ENCODE peak calls at places on chromosome 12, in four cellular contexts. X, H, P and J are unnamed samples.

GRCh38 chr12:9387450-9387849 is 179.3 kb upstream of the PZP start:
- ATAC-seq in H (no peak), P (peak; percentile 46), X (peak; percentile 42), J (no peak)

GRCh38 chr12:24078318-24078765 is 128.9 kb upstream of the SOX5 start:
- ATAC-seq in X (no peak), P (peak; percentile 84), H (no peak), J (no peak)

GRCh38 chr12:48788852-48789775 is at the start of gene ADCY6:
- ATAC-seq in P (peak; percentile 94), H (peak; percentile 51), X (no peak), J (peak; percentile 88)

GRCh38 chr12:74770552-74770951 is 232.9 kb downstream of the ATXN7L3B start:
- ATAC-seq in P (no peak), X (no peak), H (no peak), J (no peak)

GRCh38 chr12:95351745-95352144 is 122.2 kb upstream of the METAP2 start:
- ATAC-seq in P (peak; percentile 89), H (peak; percentile 84), X (no peak), J (no peak)

GRCh38 chr12:101087903-101088302 is 122.1 kb downstream of the SLC5A8 start:
- ATAC-seq in H (no peak), P (no peak), X (no peak), J (no peak)

GRCh38 chr12:18591473-18591872 is 146.3 kb downstream of the PLCZ1 start:
- ATAC-seq in H (no peak), P (peak; percentile 38), X (no peak), J (no peak)

GRCh38 chr12:77032406-77032805 is 33.0 kb downstream of the E2F7 start:
- ATAC-seq in P (no peak), X (peak; percentile 61), H (no peak), J (no peak)

GRCh38 chr12:26767116-26767515 is 65.9 kb downstream of the ITPR2 start:
- ATAC-seq in P (peak; percentile 44), X (peak; percentile 38), H (no peak), J (no peak)

DNA sequence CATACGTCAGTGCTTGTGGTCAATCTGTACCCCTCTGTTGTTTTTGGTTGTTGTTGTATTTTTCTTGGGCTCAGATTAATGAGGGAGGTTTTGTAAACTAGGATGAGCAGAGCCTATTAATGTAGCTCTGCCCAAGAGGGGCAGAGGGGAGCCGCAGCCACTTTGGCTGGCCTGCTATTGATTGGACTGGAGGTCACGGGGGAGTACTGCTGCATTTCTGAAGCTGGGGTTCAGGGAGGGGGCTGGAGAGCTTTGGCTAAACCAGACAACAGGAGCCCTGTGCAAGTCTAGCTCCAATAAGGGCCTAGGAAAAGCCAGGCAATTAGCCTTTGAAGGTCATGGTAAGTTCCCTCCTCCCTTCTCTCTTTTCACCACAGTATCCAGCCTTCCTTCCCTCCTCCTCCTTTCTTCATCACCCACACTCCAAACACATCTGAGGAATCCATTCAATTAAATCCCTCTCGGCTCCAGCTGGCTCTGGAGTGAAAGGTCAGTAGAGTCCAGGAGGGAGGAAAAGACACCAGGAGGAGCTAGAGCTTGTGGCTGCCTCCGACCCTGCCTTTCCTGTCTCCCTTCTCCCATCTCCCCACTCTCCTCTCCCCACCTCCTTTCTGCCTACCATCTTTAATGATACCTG is 344.2 kb upstream of the LMO3 start:
- ATAC-seq in H (no peak), X (no peak), P (no peak), J (no peak)
- TF ChIP-seq CTCF in H (no peak), X (no peak), P (no peak), J (no peak)

GRCh38 chr12:130029151-130029550 is 125.3 kb upstream of the TMEM132D start:
- ATAC-seq in X (no peak), H (no peak), P (no peak), J (no peak)
- TF ChIP-seq CTCF in X (no peak), H (no peak), P (no peak), J (no peak)

GRCh38 chr12:65278576-65279386 is at the start of gene MSRB3:
- ATAC-seq in H (peak; percentile 97), P (peak; percentile 89), X (peak; percentile 53), J (peak; percentile 93)
- TF ChIP-seq CTCF in H (no peak), P (no peak), X (no peak), J (peak; percentile 27)

DNA sequence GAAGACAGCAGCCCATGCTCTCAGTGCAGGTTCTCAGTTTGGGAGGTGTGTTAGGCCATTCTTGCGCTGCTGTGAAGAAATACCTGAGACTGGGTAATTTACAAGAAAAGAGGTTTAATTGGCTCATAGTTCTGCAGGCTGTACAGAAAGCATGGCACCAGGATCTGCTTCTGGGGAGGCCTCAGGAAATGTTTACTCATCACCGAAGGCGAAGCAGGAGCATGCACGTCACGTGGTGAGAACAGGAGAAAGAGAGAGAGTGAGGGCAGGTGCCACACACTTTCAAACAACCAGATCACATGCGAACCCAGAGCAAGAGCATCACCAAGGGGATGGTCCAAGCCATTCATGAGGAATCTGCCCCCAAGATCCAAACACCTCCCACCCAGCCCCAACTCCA is 9.0 kb upstream of the LRP6 start:
- ATAC-seq in X (no peak), H (no peak), P (no peak), J (no peak)
- TF ChIP-seq CTCF in X (no peak), H (no peak), P (no peak), J (no peak)

DNA sequence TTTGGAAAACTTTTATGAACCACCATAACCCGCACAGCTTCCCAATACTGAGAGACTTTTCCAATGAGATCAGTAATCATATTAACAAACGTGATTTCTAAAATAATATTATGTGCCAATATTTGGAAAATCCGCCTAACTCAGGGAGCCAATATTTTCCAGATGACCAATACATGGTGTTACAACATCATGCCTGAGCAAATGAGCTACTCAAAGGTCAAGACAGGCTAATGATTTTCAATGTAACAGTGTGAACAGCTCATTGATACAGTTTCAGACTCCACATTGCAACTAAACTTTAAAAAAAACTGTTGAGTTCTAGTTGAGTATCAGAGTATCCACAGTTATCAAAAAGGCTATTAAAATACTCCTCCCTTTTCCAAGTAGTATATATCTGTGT is 46.8 kb downstream of the RNF34 start:
- ATAC-seq in X (no peak), H (no peak), P (peak; percentile 50), J (no peak)
- TF ChIP-seq CTCF in X (no peak), H (no peak), P (no peak), J (no peak)

DNA sequence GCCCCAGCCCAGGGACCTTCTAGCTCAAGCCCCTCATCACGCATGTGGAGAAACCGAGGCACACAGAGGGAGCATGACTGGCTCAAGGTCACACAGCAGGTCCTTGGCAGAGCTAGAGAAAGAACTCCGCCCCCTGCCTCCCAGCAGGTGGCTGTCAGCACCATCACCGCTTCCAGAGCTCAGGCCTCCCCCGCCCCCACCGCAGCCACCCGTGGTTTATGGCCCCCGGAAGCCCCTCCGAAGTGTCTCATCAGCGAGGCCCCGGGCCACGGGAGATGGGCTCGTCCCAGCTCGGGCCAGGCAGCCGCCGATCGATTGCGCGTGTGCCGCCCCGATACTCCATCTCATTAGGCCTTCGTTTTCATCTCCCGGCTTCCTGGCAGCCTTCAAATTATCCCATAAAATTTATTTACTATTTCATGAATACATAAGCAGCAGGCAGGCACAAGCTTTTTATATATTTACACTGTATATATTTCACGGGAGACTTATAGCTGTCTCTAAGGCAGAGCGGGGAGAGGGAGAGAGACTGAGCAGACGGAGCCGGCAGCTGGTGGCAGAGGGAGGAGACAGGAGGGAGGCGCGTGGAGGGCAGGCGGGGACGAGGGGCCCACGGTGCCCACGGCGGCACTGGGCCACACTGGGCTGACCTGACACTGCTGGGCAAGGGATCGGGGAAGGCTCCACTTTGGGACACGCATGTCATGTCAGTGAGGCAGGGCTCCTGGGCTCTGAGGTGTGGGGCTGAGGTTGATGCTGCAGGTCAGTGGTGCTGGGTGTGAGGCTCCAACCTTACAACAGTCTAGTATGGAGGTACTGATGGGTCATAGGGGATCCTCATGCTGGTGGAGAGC is 241.2 kb downstream of the RBM19 start:
- ATAC-seq in X (no peak), H (no peak), P (no peak), J (no peak)
- TF ChIP-seq CTCF in X (no peak), H (no peak), P (no peak), J (no peak)

GRCh38 chr12:121823101-121823726 is 19.4 kb downstream of the SETD1B start:
- ATAC-seq in H (peak; percentile 2), X (no peak), P (no peak), J (no peak)
- TF ChIP-seq CTCF in H (no peak), X (no peak), P (no peak), J (no peak)